ENCODE peak calls at places on chromosome 6, in ten cellular contexts. I is psoas muscle, X is brain microvascular endothelial cell, P is SK-N-SH, F is cardiac muscle cell, E is uterus, Z is suprapubic skin, M is mammary epithelial cell, Y is body of pancreas, G is GM23338. O is an unnamed sample.

GRCh38 chr6:134541001-134541400 is 223.1 kb upstream of the SGK1 start:
- DNase-seq in I (no peak), X (no peak), P (no peak), F (no peak), E (no peak), Z (no peak), M (no peak), Y (no peak), G (no peak), O (no peak)

GRCh38 chr6:161748535-161749386 is 474.9 kb upstream of the AGPAT4 start:
- DNase-seq in I (no peak), X (peak), P (peak), F (peak), E (no peak), Z (no peak), M (no peak), Y (peak), G (peak), O (no peak)

GRCh38 chr6:11653028-11653583 is 115.6 kb downstream of the TMEM170B start:
- DNase-seq in I (no peak), X (peak), P (no peak), F (peak), E (peak), Z (no peak), M (peak), Y (peak), G (peak), O (peak)

GRCh38 chr6:20751293-20751946 is 217.2 kb downstream of the CDKAL1 start:
- DNase-seq in I (no peak), X (no peak), P (no peak), F (no peak), E (no peak), Z (no peak), M (no peak), Y (no peak), G (no peak), O (no peak)

GRCh38 chr6:24257282-24257681 is 100.6 kb downstream of the DCDC2 start:
- DNase-seq in I (no peak), X (no peak), P (no peak), F (no peak), E (no peak), Z (no peak), M (no peak), Y (no peak), G (peak), O (no peak)

GRCh38 chr6:105545947-105546710 is 143.2 kb upstream of the PREP start:
- DNase-seq in I (no peak), X (no peak), P (no peak), F (no peak), E (peak), Z (no peak), M (peak), Y (peak), G (no peak), O (no peak)

GRCh38 chr6:21500314-21500713 is 93.2 kb upstream of the SOX4 start:
- DNase-seq in I (no peak), X (no peak), P (no peak), F (no peak), E (no peak), Z (no peak), M (no peak), Y (peak), G (no peak), O (no peak)

GRCh38 chr6:158686791-158687381 is 37.0 kb downstream of the SYTL3 start:
- DNase-seq in I (no peak), X (no peak), P (no peak), F (no peak), E (no peak), Z (no peak), M (no peak), Y (no peak), G (no peak), O (no peak)

GRCh38 chr6:41642090-41642959 is 4.1 kb downstream of the MDFI start:
- DNase-seq in I (no peak), X (no peak), P (no peak), F (no peak), E (no peak), Z (no peak), M (no peak), Y (no peak), G (no peak), O (peak)

GRCh38 chr6:10402648-10403311 is 12.1 kb downstream of the TFAP2A start:
- DNase-seq in I (no peak), X (no peak), P (no peak), F (no peak), E (no peak), Z (no peak), M (no peak), Y (no peak), G (no peak), O (no peak)

GRCh38 chr6:10404107-10404798 is 10.6 kb downstream of the TFAP2A start:
- DNase-seq in I (peak), X (peak), P (peak), F (peak), E (peak), Z (no peak), M (peak), Y (peak), G (peak), O (peak)

GRCh38 chr6:10403385-10404106 is 11.3 kb downstream of the TFAP2A start:
- DNase-seq in I (no peak), X (peak), P (no peak), F (no peak), E (no peak), Z (no peak), M (peak), Y (no peak), G (no peak), O (no peak)

GRCh38 chr6:10406556-10406955 is 8.3 kb downstream of the TFAP2A start:
- DNase-seq in I (no peak), X (no peak), P (no peak), F (no peak), E (no peak), Z (no peak), M (peak), Y (no peak), G (no peak), O (no peak)

DNA sequence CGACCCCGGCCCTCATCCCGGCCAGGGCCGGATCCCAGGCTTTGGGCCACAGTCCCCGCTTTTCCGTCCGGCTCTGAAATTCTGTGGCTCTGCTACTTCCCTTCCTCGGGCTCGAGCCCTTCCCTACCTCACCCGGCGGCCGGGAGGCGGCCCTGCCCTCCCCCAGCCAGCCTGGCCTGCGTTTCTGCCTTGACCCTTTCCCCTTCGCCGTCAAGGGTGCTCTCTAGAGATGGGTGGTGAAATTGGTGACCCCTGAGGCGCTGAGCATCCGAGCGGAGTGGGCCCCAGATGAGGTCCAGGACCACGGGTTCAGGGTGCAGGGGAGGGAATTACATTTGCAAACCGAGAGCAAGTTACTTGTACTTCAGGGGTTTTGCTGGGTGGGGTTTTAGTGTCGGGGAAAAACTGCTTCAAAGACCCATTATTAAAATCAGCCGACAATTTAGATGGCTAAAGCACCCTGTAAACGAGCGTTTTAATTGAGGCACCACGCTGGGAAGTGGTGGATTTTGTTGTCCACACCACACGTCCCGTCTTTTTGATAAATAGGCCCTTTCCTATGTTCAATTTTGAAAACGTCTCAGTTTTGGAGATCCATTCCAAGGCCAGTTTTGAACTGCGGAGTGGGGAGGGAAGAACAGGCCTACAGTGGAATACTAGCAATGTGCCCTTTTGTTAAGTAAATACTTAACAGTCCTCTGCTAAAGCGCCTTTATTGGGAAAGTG is 9.9 kb downstream of the TFAP2A start:
- DNase-seq in I (no peak), X (no peak), P (no peak), F (no peak), E (no peak), Z (no peak), M (no peak), Y (no peak), G (peak), O (no peak)
- H3K4me3 ChIP-seq in I (peak), X (peak), P (peak), F (peak), E (peak), Z (peak), M (peak), Y (no peak), G (peak), O (peak)

DNA sequence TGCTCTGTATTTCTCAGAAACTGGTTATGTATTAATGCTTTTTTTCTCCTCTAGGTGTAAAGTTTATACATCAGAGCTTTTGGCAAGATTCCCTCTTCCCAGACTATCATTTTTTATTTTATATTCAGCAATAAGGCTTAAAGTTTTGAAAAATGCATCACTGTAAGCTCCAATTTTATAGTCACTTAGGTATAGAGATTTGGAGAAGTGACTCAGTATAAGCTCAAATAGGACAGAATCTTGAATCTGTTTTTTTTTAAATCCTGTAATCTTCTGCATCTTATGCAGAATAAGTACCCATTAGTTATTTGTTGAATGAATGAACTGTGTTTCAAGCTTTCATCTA is 1.0 kb downstream of the NCOA7 start:
- DNase-seq in I (no peak), X (no peak), P (no peak), F (no peak), E (no peak), Z (no peak), M (no peak), Y (no peak), G (no peak), O (no peak)
- TF ChIP-seq CTCF in I (no peak), X (no peak), P (peak), F (no peak), E (no peak), Z (no peak), M (no peak), Y (no peak), G (no peak), O (no peak)

GRCh38 chr6:32442243-32442667 is 2.6 kb downstream of the HLA-DRA start:
- DNase-seq in I (no peak), X (no peak), P (no peak), F (no peak), E (no peak), Z (no peak), M (no peak), Y (no peak), G (no peak), O (no peak)

GRCh38 chr6:32439708-32440214 is at the start of gene HLA-DRA:
- DNase-seq in I (no peak), X (peak), P (peak), F (peak), E (peak), Z (no peak), M (peak), Y (peak), G (peak), O (no peak)

GRCh38 chr6:32436995-32437836 is 2.5 kb upstream of the HLA-DRA start:
- DNase-seq in I (no peak), X (no peak), P (no peak), F (no peak), E (no peak), Z (no peak), M (no peak), Y (no peak), G (no peak), O (no peak)

GRCh38 chr6:32442977-32443552 is 3.4 kb downstream of the HLA-DRA start:
- DNase-seq in I (no peak), X (no peak), P (no peak), F (no peak), E (no peak), Z (no peak), M (no peak), Y (no peak), G (no peak), O (no peak)

GRCh38 chr6:32439139-32439538 is 548 bp upstream of the HLA-DRA start:
- DNase-seq in I (no peak), X (no peak), P (no peak), F (no peak), E (no peak), Z (no peak), M (no peak), Y (no peak), G (no peak), O (no peak)
- H3K27ac ChIP-seq in I (no peak), X (no peak), P (no peak), F (no peak), E (peak), Z (no peak), M (no peak), Y (no peak), G (no peak), O (peak)

GRCh38 chr6:141486942-141487341 is 645.8 kb upstream of the GJE1 start:
- DNase-seq in I (no peak), X (no peak), P (no peak), F (no peak), E (no peak), Z (no peak), M (no peak), Y (no peak), G (no peak), O (no peak)

GRCh38 chr6:141488466-141488865 is 644.3 kb upstream of the GJE1 start:
- DNase-seq in I (no peak), X (no peak), P (no peak), F (no peak), E (no peak), Z (no peak), M (no peak), Y (no peak), G (no peak), O (no peak)

GRCh38 chr6:141483561-141484061 is 649.1 kb upstream of the GJE1 start:
- DNase-seq in I (no peak), X (peak), P (no peak), F (no peak), E (no peak), Z (no peak), M (peak), Y (peak), G (no peak), O (no peak)

GRCh38 chr6:141484726-141485125 is 648.0 kb upstream of the GJE1 start:
- DNase-seq in I (no peak), X (no peak), P (no peak), F (no peak), E (no peak), Z (no peak), M (peak), Y (no peak), G (no peak), O (no peak)

GRCh38 chr6:141482773-141483172 is 650.0 kb upstream of the GJE1 start:
- DNase-seq in I (no peak), X (peak), P (no peak), F (no peak), E (no peak), Z (no peak), M (no peak), Y (no peak), G (no peak), O (no peak)
- H3K4me3 ChIP-seq in I (peak), X (no peak), P (peak), F (no peak), E (no peak), Z (peak), M (no peak), Y (no peak), G (no peak), O (peak)

GRCh38 chr6:132725947-132726607 is 12.2 kb upstream of the VNN1 start:
- DNase-seq in I (no peak), X (no peak), P (no peak), F (no peak), E (no peak), Z (no peak), M (no peak), Y (no peak), G (no peak), O (no peak)

GRCh38 chr6:132726608-132726975 is 12.7 kb upstream of the VNN1 start:
- DNase-seq in I (no peak), X (no peak), P (no peak), F (no peak), E (no peak), Z (no peak), M (no peak), Y (no peak), G (no peak), O (no peak)

GRCh38 chr6:132731086-132731485 is 17.2 kb upstream of the VNN1 start:
- DNase-seq in I (no peak), X (no peak), P (no peak), F (no peak), E (no peak), Z (no peak), M (no peak), Y (no peak), G (no peak), O (no peak)

GRCh38 chr6:132730560-132730959 is 16.7 kb upstream of the VNN1 start:
- DNase-seq in I (no peak), X (peak), P (no peak), F (no peak), E (no peak), Z (no peak), M (peak), Y (no peak), G (no peak), O (no peak)

DNA sequence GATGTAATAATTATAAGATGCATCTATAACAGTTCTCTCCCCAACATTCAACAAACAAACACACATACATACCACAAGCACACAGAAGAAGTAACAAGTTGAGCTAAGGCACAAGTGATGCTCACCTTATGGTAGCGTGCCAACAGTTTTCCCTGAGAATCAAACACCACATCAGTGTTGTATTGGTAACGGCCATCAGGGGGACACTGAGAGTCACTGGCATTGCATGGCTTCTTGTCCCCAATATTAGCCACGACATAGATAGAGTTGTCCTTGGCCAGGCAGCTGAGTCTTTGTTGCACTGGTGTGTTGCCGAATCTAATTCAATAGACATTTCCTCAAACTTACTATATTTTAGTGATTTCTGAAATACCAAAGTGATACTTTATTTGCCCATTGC is 14.8 kb upstream of the VNN1 start:
- DNase-seq in I (no peak), X (no peak), P (no peak), F (no peak), E (no peak), Z (no peak), M (no peak), Y (no peak), G (peak), O (no peak)
- TF ChIP-seq CTCF in I (no peak), X (no peak), P (no peak), F (no peak), E (no peak), Z (no peak), M (peak), Y (no peak), G (peak), O (no peak)

DNA sequence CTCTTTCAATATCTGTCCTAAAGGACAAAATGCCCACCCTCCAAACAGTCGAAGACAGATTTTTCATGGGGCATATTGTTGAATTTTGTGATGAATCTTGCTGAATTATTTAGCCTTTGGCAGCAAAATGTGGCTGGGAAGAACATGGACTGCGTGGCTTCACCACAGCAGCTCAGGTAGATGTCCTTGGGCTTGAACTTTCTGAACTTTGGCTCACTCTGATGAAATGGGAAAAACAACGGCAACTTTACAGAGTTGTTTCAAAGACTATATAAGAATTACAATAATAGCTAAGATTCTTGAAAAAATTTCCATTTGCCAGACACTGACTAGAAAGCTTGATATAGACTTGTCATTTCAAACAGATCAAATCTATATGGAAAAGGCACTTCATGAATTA is 52.8 kb upstream of the IL20RA start:
- DNase-seq in I (no peak), X (no peak), P (no peak), F (no peak), E (no peak), Z (no peak), M (no peak), Y (no peak), G (no peak), O (no peak)
- H3K27ac ChIP-seq in I (no peak), X (no peak), P (no peak), F (no peak), E (no peak), Z (no peak), M (no peak), Y (no peak), G (no peak), O (no peak)

O was measured in kidney.